ENCODE peak calls at places on chromosomes 11 and 22, in four cellular contexts. Z, B, G and K are unnamed samples.

GRCh38 chr11:68340003-68340767 is 27.8 kb downstream of the LRP5 start:
- DNase-seq in B (no peak), Z (no peak), G (peak; percentile 44), K (no peak)

GRCh38 chr22:19404676-19405075 is 26.9 kb downstream of the HIRA start:
- DNase-seq in B (no peak), G (no peak), Z (no peak), K (no peak)

GRCh38 chr11:61962213-61963015 is 5.0 kb downstream of the FTH1 start:
- DNase-seq in G (no peak), Z (no peak), B (no peak), K (no peak)

GRCh38 chr11:134524201-134524600 is 112.2 kb upstream of the B3GAT1 start:
- DNase-seq in Z (no peak), G (no peak), B (no peak), K (no peak)

GRCh38 chr11:69076129-69076791 is 27.5 kb downstream of the TPCN2 start:
- DNase-seq in B (no peak), G (no peak), Z (no peak), K (no peak)

GRCh38 chr22:33076368-33076767 is 18.2 kb upstream of the SYN3 start:
- DNase-seq in Z (no peak), G (no peak), B (no peak), K (no peak)

GRCh38 chr11:128686745-128687177 is 7.1 kb upstream of the FLI1 start:
- DNase-seq in B (no peak), Z (peak; percentile 71), G (no peak), K (no peak)

GRCh38 chr22:22508274-22509176 is at the start of gene ZNF280B:
- DNase-seq in B (peak; percentile 76), G (peak; percentile 43), Z (peak; percentile 92), K (peak; percentile 42)

GRCh38 chr11:119483341-119483880 is 60.4 kb upstream of the THY1 start:
- DNase-seq in Z (peak; percentile 39), G (no peak), B (no peak), K (no peak)

GRCh38 chr22:32717337-32718240 is 83.9 kb upstream of the TIMP3 start:
- DNase-seq in B (no peak), Z (no peak), G (no peak), K (no peak)

GRCh38 chr11:34181856-34182405 is 76.5 kb downstream of the NAT10 start:
- DNase-seq in B (no peak), Z (no peak), G (no peak), K (no peak)

GRCh38 chr11:103091024-103091423 is 936 bp downstream of the DCUN1D5 start:
- DNase-seq in G (no peak), B (peak; percentile 12), Z (no peak), K (no peak)

GRCh38 chr22:44711701-44712100 is 9.7 kb downstream of the PRR5 start:
- DNase-seq in G (no peak), B (no peak), Z (no peak), K (no peak)

GRCh38 chr11:111585371-111585770 is 16.9 kb upstream of the SIK2 start:
- DNase-seq in Z (no peak), B (no peak), G (no peak), K (no peak)

GRCh38 chr11:11400635-11401232 is 47.7 kb upstream of the CSNK2A3 start:
- DNase-seq in B (peak; percentile 12), G (no peak), Z (peak; percentile 70), K (no peak)

GRCh38 chr11:44456544-44457270 is 108.8 kb upstream of the CD82 start:
- DNase-seq in B (no peak), G (no peak), Z (peak; percentile 58), K (no peak)

GRCh38 chr11:123073343-123074057 is 11.6 kb upstream of the HSPA8 start:
- DNase-seq in Z (no peak), B (no peak), G (no peak), K (no peak)

DNA sequence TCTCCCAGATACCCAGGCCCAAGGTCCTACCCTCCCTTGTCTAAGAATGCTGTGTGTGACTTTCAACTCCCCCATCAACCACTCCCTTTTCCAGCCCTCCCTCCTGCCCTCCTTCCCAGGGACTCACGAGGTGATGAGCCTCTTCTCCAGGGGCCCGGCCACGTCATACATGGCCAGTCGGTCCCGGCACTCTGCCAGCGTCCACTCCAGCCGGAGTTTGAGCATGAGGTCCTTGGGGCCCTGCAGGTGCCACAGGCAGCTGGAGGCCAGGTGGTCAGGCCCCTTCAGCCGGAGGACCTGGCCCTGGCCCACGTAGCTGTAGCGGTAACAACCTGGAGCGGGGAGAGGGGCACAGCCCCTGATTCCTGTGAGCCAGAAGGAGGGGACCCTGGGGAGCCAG is 20.1 kb downstream of the TMPRSS6 start:
- DNase-seq in G (no peak), B (no peak), Z (no peak), K (no peak)
- TF ChIP-seq YY1 in G (no peak), B (no peak), Z (no peak), K (no peak)

GRCh38 chr11:131674051-131674755 is 303.8 kb downstream of the NTM start:
- DNase-seq in B (peak; percentile 21), G (no peak), Z (peak; percentile 96), K (peak; percentile 49)
- TF ChIP-seq SUZ12 in B (no peak), G (no peak), Z (no peak), K (no peak)

DNA sequence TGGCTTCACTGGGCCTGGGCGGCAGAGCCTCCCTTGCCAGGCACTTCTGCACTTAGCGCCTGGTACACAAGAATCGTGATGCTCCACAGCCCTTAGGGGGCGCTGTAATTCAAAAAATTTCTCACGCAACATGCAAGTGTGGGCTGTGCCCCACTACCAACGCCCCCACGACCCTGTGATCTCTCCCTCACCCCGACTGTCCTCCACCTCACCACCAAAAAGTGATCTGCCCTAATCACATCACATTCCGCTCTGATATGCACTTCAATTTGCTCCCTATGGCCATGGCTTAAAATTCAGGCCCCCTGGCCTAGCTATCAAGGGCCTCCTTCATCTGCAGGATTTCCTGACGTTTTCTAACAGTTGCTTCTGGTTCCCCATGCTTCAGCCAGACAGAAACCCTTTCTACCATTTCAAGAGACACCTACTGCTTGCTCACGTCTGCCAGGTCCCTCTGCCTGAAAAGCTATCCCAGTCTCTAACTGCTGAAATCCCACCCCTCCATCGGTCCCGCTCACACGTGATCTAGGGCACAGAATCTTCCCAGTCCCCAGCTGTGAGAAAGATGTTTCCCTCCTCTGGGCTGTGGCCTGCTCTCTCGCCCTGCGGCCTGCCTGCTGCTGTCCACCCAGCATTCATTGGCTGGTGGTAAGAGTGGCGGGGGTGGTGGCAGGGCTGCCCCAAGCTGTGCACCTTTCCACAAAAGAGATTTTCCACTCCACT is 27.9 kb upstream of the LRRC32 start:
- DNase-seq in G (no peak), B (no peak), Z (peak; percentile 79), K (peak; percentile 52)
- TF ChIP-seq YY1 in G (no peak), B (no peak), Z (no peak), K (no peak)

GRCh38 chr22:35156945-35157344 is 91.0 kb downstream of the ISX start:
- DNase-seq in Z (no peak), B (no peak), G (no peak), K (no peak)

GRCh38 chr22:35152316-35152715 is 86.4 kb downstream of the ISX start:
- DNase-seq in G (no peak), Z (no peak), B (no peak), K (no peak)

GRCh38 chr22:35155403-35156025 is 89.6 kb downstream of the ISX start:
- DNase-seq in Z (no peak), G (no peak), B (no peak), K (no peak)

GRCh38 chr22:35150163-35151107 is 84.5 kb downstream of the ISX start:
- DNase-seq in Z (peak; percentile 94), B (peak; percentile 36), G (no peak), K (no peak)

GRCh38 chr22:35154937-35155387 is 89.0 kb downstream of the ISX start:
- DNase-seq in G (no peak), Z (peak; percentile 84), B (peak; percentile 56), K (peak; percentile 82)
- TF ChIP-seq SUZ12 in G (no peak), Z (no peak), B (no peak), K (no peak)

GRCh38 chr11:74815966-74816365 is 67.3 kb downstream of the RNF169 start:
- DNase-seq in B (no peak), Z (no peak), G (no peak), K (no peak)
- TF ChIP-seq YY1 in B (no peak), Z (no peak), G (no peak), K (no peak)